ENCODE peak calls at places on chromosomes 4 and X, in ten cellular contexts. One of them, this sample, is unnamed.

GRCh38 chr4:184267673-184268573 is 50.2 kb upstream of the ENPP6 start:
- DNase-seq in GM18507: peak
- DNase-seq in AG10803: peak
- DNase-seq in KG1: no peak
- DNase-seq in T-helper 2 cell: peak
- DNase-seq in ELR: peak
- DNase-seq in CD8-positive, alpha-beta T cell: peak
- DNase-seq in T-cell: peak
- DNase-seq in Right ventricle myocardium inferior: peak
- DNase-seq in A172: peak
- DNase-seq in this sample: no peak

GRCh38 chr4:163382178-163382869 is 38.6 kb downstream of the NPY5R start:
- DNase-seq in KG1: no peak
- DNase-seq in A172: no peak
- DNase-seq in CD8-positive, alpha-beta T cell: no peak
- DNase-seq in T-cell: no peak
- DNase-seq in AG10803: no peak
- DNase-seq in Right ventricle myocardium inferior: no peak
- DNase-seq in T-helper 2 cell: no peak
- DNase-seq in GM18507: no peak
- DNase-seq in ELR: no peak
- DNase-seq in this sample: peak

GRCh38 chrX:46730765-46731164 is 28.2 kb downstream of the SLC9A7 start:
- DNase-seq in T-cell: no peak
- DNase-seq in Right ventricle myocardium inferior: no peak
- DNase-seq in ELR: no peak
- DNase-seq in T-helper 2 cell: no peak
- DNase-seq in KG1: no peak
- DNase-seq in CD8-positive, alpha-beta T cell: no peak
- DNase-seq in AG10803: no peak
- DNase-seq in GM18507: no peak
- DNase-seq in A172: no peak
- DNase-seq in this sample: no peak

GRCh38 chr4:10342866-10343265 is 114.4 kb downstream of the ZNF518B start:
- DNase-seq in T-helper 2 cell: no peak
- DNase-seq in GM18507: no peak
- DNase-seq in T-cell: no peak
- DNase-seq in ELR: no peak
- DNase-seq in A172: no peak
- DNase-seq in AG10803: no peak
- DNase-seq in CD8-positive, alpha-beta T cell: no peak
- DNase-seq in KG1: no peak
- DNase-seq in Right ventricle myocardium inferior: no peak
- DNase-seq in this sample: no peak

GRCh38 chr4:8315343-8316250 is 46.0 kb downstream of the HTRA3 start:
- DNase-seq in ELR: peak
- DNase-seq in KG1: no peak
- DNase-seq in Right ventricle myocardium inferior: no peak
- DNase-seq in CD8-positive, alpha-beta T cell: no peak
- DNase-seq in AG10803: peak
- DNase-seq in T-helper 2 cell: no peak
- DNase-seq in GM18507: no peak
- DNase-seq in A172: peak
- DNase-seq in T-cell: no peak
- DNase-seq in this sample: no peak

GRCh38 chrX:47232803-47233332 is at the start of gene USP11:
- DNase-seq in KG1: no peak
- DNase-seq in ELR: peak
- DNase-seq in T-helper 2 cell: no peak
- DNase-seq in CD8-positive, alpha-beta T cell: peak
- DNase-seq in T-cell: peak
- DNase-seq in A172: peak
- DNase-seq in Right ventricle myocardium inferior: peak
- DNase-seq in AG10803: peak
- DNase-seq in GM18507: no peak
- DNase-seq in this sample: peak

GRCh38 chr4:53089940-53090729 is 228.0 kb downstream of the RASL11B start:
- DNase-seq in Right ventricle myocardium inferior: no peak
- DNase-seq in AG10803: peak
- DNase-seq in ELR: no peak
- DNase-seq in GM18507: no peak
- DNase-seq in A172: no peak
- DNase-seq in KG1: no peak
- DNase-seq in T-helper 2 cell: no peak
- DNase-seq in T-cell: no peak
- DNase-seq in CD8-positive, alpha-beta T cell: no peak
- DNase-seq in this sample: peak

GRCh38 chr4:72340803-72341431 is 228.1 kb downstream of the ADAMTS3 start:
- DNase-seq in T-helper 2 cell: no peak
- DNase-seq in AG10803: no peak
- DNase-seq in ELR: peak
- DNase-seq in A172: no peak
- DNase-seq in Right ventricle myocardium inferior: no peak
- DNase-seq in KG1: no peak
- DNase-seq in T-cell: no peak
- DNase-seq in CD8-positive, alpha-beta T cell: no peak
- DNase-seq in GM18507: no peak
- DNase-seq in this sample: no peak

GRCh38 chr4:176902710-176903323 is 110.1 kb upstream of the VEGFC start:
- DNase-seq in CD8-positive, alpha-beta T cell: no peak
- DNase-seq in T-cell: no peak
- DNase-seq in Right ventricle myocardium inferior: no peak
- DNase-seq in AG10803: peak
- DNase-seq in ELR: peak
- DNase-seq in KG1: no peak
- DNase-seq in A172: peak
- DNase-seq in T-helper 2 cell: no peak
- DNase-seq in GM18507: peak
- DNase-seq in this sample: no peak

GRCh38 chr4:169907705-169908104 is 118.5 kb downstream of the MFAP3L start:
- DNase-seq in AG10803: no peak
- DNase-seq in T-helper 2 cell: no peak
- DNase-seq in A172: no peak
- DNase-seq in T-cell: no peak
- DNase-seq in KG1: no peak
- DNase-seq in Right ventricle myocardium inferior: no peak
- DNase-seq in GM18507: no peak
- DNase-seq in ELR: no peak
- DNase-seq in CD8-positive, alpha-beta T cell: no peak
- DNase-seq in this sample: peak

GRCh38 chr4:139975830-139976272 is 178.1 kb downstream of the MAML3 start:
- DNase-seq in ELR: peak
- DNase-seq in A172: no peak
- DNase-seq in T-cell: no peak
- DNase-seq in AG10803: peak
- DNase-seq in KG1: peak
- DNase-seq in T-helper 2 cell: no peak
- DNase-seq in GM18507: no peak
- DNase-seq in CD8-positive, alpha-beta T cell: no peak
- DNase-seq in Right ventricle myocardium inferior: no peak
- DNase-seq in this sample: no peak

GRCh38 chr4:4343038-4343437 is 43.9 kb upstream of the NSG1 start:
- DNase-seq in Right ventricle myocardium inferior: no peak
- DNase-seq in T-cell: no peak
- DNase-seq in CD8-positive, alpha-beta T cell: no peak
- DNase-seq in ELR: no peak
- DNase-seq in AG10803: no peak
- DNase-seq in T-helper 2 cell: no peak
- DNase-seq in GM18507: no peak
- DNase-seq in KG1: no peak
- DNase-seq in A172: no peak
- DNase-seq in this sample: peak

GRCh38 chr4:31370866-31371465 is 650.8 kb downstream of the PCDH7 start:
- DNase-seq in CD8-positive, alpha-beta T cell: no peak
- DNase-seq in ELR: peak
- DNase-seq in GM18507: no peak
- DNase-seq in KG1: peak
- DNase-seq in T-helper 2 cell: no peak
- DNase-seq in AG10803: peak
- DNase-seq in Right ventricle myocardium inferior: no peak
- DNase-seq in A172: peak
- DNase-seq in T-cell: no peak
- DNase-seq in this sample: peak

GRCh38 chr4:336099-336892 is 1.3 kb upstream of the ZNF141 start:
- DNase-seq in AG10803: peak
- DNase-seq in ELR: no peak
- DNase-seq in Right ventricle myocardium inferior: no peak
- DNase-seq in T-cell: peak
- DNase-seq in KG1: no peak
- DNase-seq in CD8-positive, alpha-beta T cell: no peak
- DNase-seq in GM18507: no peak
- DNase-seq in T-helper 2 cell: no peak
- DNase-seq in A172: no peak
- DNase-seq in this sample: peak

GRCh38 chr4:120653790-120654189 is 268.7 kb downstream of the PRDM5 start:
- DNase-seq in KG1: no peak
- DNase-seq in CD8-positive, alpha-beta T cell: no peak
- DNase-seq in AG10803: no peak
- DNase-seq in T-cell: no peak
- DNase-seq in A172: no peak
- DNase-seq in Right ventricle myocardium inferior: no peak
- DNase-seq in GM18507: no peak
- DNase-seq in T-helper 2 cell: no peak
- DNase-seq in ELR: no peak
- DNase-seq in this sample: no peak

GRCh38 chr4:126701756-126702155 is 931.0 kb upstream of the INTU start:
- DNase-seq in CD8-positive, alpha-beta T cell: no peak
- DNase-seq in AG10803: peak
- DNase-seq in A172: no peak
- DNase-seq in GM18507: no peak
- DNase-seq in KG1: no peak
- DNase-seq in T-helper 2 cell: no peak
- DNase-seq in T-cell: no peak
- DNase-seq in Right ventricle myocardium inferior: peak
- DNase-seq in ELR: peak
- DNase-seq in this sample: no peak

GRCh38 chrX:138026211-138026610 is 460.3 kb downstream of the ZIC3 start:
- DNase-seq in T-helper 2 cell: no peak
- DNase-seq in ELR: peak
- DNase-seq in A172: no peak
- DNase-seq in CD8-positive, alpha-beta T cell: no peak
- DNase-seq in T-cell: no peak
- DNase-seq in AG10803: no peak
- DNase-seq in Right ventricle myocardium inferior: no peak
- DNase-seq in KG1: no peak
- DNase-seq in GM18507: no peak
- DNase-seq in this sample: peak

GRCh38 chr4:48913346-48913745 is 6.8 kb upstream of the OCIAD2 start:
- DNase-seq in T-helper 2 cell: no peak
- DNase-seq in GM18507: no peak
- DNase-seq in CD8-positive, alpha-beta T cell: no peak
- DNase-seq in T-cell: no peak
- DNase-seq in ELR: peak
- DNase-seq in A172: peak
- DNase-seq in Right ventricle myocardium inferior: no peak
- DNase-seq in AG10803: peak
- DNase-seq in KG1: no peak
- DNase-seq in this sample: no peak

GRCh38 chrX:153901753-153902140 is 2.7 kb upstream of the AVPR2 start:
- DNase-seq in GM18507: no peak
- DNase-seq in ELR: no peak
- DNase-seq in T-cell: no peak
- DNase-seq in T-helper 2 cell: no peak
- DNase-seq in Right ventricle myocardium inferior: no peak
- DNase-seq in A172: peak
- DNase-seq in KG1: no peak
- DNase-seq in AG10803: no peak
- DNase-seq in CD8-positive, alpha-beta T cell: no peak
- DNase-seq in this sample: no peak

GRCh38 chrX:3592184-3592583 is 121.3 kb downstream of the PRKX start:
- DNase-seq in T-cell: no peak
- DNase-seq in Right ventricle myocardium inferior: no peak
- DNase-seq in KG1: no peak
- DNase-seq in CD8-positive, alpha-beta T cell: no peak
- DNase-seq in GM18507: no peak
- DNase-seq in A172: no peak
- DNase-seq in T-helper 2 cell: no peak
- DNase-seq in ELR: no peak
- DNase-seq in AG10803: no peak
- DNase-seq in this sample: no peak

GRCh38 chr4:145931403-145931802 is 7.2 kb downstream of the ZNF827 start:
- DNase-seq in T-cell: no peak
- DNase-seq in CD8-positive, alpha-beta T cell: no peak
- DNase-seq in AG10803: no peak
- DNase-seq in GM18507: no peak
- DNase-seq in Right ventricle myocardium inferior: no peak
- DNase-seq in ELR: no peak
- DNase-seq in T-helper 2 cell: no peak
- DNase-seq in A172: no peak
- DNase-seq in KG1: no peak
- DNase-seq in this sample: peak

GRCh38 chr4:7814451-7814850 is 125.2 kb downstream of the AFAP1 start:
- DNase-seq in AG10803: no peak
- DNase-seq in ELR: no peak
- DNase-seq in KG1: no peak
- DNase-seq in GM18507: no peak
- DNase-seq in T-helper 2 cell: no peak
- DNase-seq in CD8-positive, alpha-beta T cell: no peak
- DNase-seq in A172: no peak
- DNase-seq in T-cell: no peak
- DNase-seq in Right ventricle myocardium inferior: no peak
- DNase-seq in this sample: no peak

GRCh38 chr4:166315721-166316467 is 442.9 kb downstream of the TLL1 start:
- DNase-seq in GM18507: no peak
- DNase-seq in CD8-positive, alpha-beta T cell: no peak
- DNase-seq in T-cell: no peak
- DNase-seq in Right ventricle myocardium inferior: no peak
- DNase-seq in KG1: no peak
- DNase-seq in AG10803: no peak
- DNase-seq in ELR: no peak
- DNase-seq in A172: no peak
- DNase-seq in T-helper 2 cell: no peak
- DNase-seq in this sample: peak

GRCh38 chr4:14908635-14909034 is 93.6 kb upstream of the CPEB2 start:
- DNase-seq in CD8-positive, alpha-beta T cell: no peak
- DNase-seq in Right ventricle myocardium inferior: no peak
- DNase-seq in ELR: peak
- DNase-seq in KG1: no peak
- DNase-seq in T-helper 2 cell: no peak
- DNase-seq in GM18507: no peak
- DNase-seq in AG10803: no peak
- DNase-seq in A172: peak
- DNase-seq in T-cell: no peak
- DNase-seq in this sample: no peak

GRCh38 chrX:9880912-9881311 is 86.2 kb upstream of the CLDN34 start:
- DNase-seq in CD8-positive, alpha-beta T cell: no peak
- DNase-seq in AG10803: no peak
- DNase-seq in T-helper 2 cell: no peak
- DNase-seq in ELR: no peak
- DNase-seq in KG1: no peak
- DNase-seq in T-cell: no peak
- DNase-seq in Right ventricle myocardium inferior: no peak
- DNase-seq in A172: no peak
- DNase-seq in GM18507: no peak
- DNase-seq in this sample: no peak

GRCh38 chr4:92303621-92304027 is at the start of gene GRID2:
- DNase-seq in Right ventricle myocardium inferior: peak
- DNase-seq in A172: peak
- DNase-seq in T-cell: no peak
- DNase-seq in CD8-positive, alpha-beta T cell: no peak
- DNase-seq in KG1: no peak
- DNase-seq in GM18507: no peak
- DNase-seq in T-helper 2 cell: no peak
- DNase-seq in AG10803: no peak
- DNase-seq in ELR: peak
- DNase-seq in this sample: peak

GRCh38 chrX:118554511-118554910 is 58.9 kb downstream of the DOCK11 start:
- DNase-seq in A172: no peak
- DNase-seq in GM18507: no peak
- DNase-seq in CD8-positive, alpha-beta T cell: no peak
- DNase-seq in KG1: no peak
- DNase-seq in T-helper 2 cell: no peak
- DNase-seq in AG10803: no peak
- DNase-seq in ELR: peak
- DNase-seq in Right ventricle myocardium inferior: no peak
- DNase-seq in T-cell: no peak
- DNase-seq in this sample: no peak

GRCh38 chr4:118335316-118335715 is 17.5 kb downstream of the PRSS12 start:
- DNase-seq in T-helper 2 cell: no peak
- DNase-seq in A172: no peak
- DNase-seq in Right ventricle myocardium inferior: no peak
- DNase-seq in GM18507: no peak
- DNase-seq in CD8-positive, alpha-beta T cell: no peak
- DNase-seq in T-cell: no peak
- DNase-seq in ELR: no peak
- DNase-seq in KG1: no peak
- DNase-seq in AG10803: peak
- DNase-seq in this sample: no peak